ENCODE peak calls at places on chromosome 11, in seven cellular contexts. K is GM12878, I is K562, Y is HepG2, C is SK-N-SH, O is H1, R is HCT116. E is an unnamed sample.

GRCh38 chr11:94739331-94739730 is 28.8 kb upstream of the AMOTL1 start:
- DNase-seq in K (no peak), I (no peak), Y (no peak), C (no peak), O (no peak), R (no peak), E (no peak)

GRCh38 chr11:69293819-69294505 is at the start of gene MYEOV:
- DNase-seq in K (peak), I (peak), Y (peak), C (peak), O (peak), R (peak), E (peak)

GRCh38 chr11:34490304-34490703 is 23.3 kb downstream of the ELF5 start:
- DNase-seq in K (no peak), I (no peak), Y (no peak), C (no peak), O (no peak), R (no peak), E (no peak)

GRCh38 chr11:44709281-44709562 is 17.5 kb upstream of the TSPAN18 start:
- DNase-seq in K (no peak), I (no peak), Y (peak), C (no peak), O (no peak), R (peak), E (no peak)

GRCh38 chr11:47992959-47993820 is 12.8 kb downstream of the PTPRJ start:
- DNase-seq in K (no peak), I (peak), Y (no peak), C (no peak), O (no peak), R (peak), E (no peak)

GRCh38 chr11:128498846-128499245 is 88.5 kb downstream of the ETS1 start:
- DNase-seq in K (no peak), I (no peak), Y (no peak), C (no peak), O (no peak), R (no peak), E (no peak)

GRCh38 chr11:46414466-46414796 is 22.9 kb upstream of the CHRM4 start:
- DNase-seq in K (no peak), I (no peak), Y (no peak), C (no peak), O (no peak), R (no peak), E (no peak)

GRCh38 chr11:33479216-33479615 is 221.4 kb downstream of the C11orf91 start:
- DNase-seq in K (no peak), I (no peak), Y (no peak), C (no peak), O (no peak), R (no peak), E (no peak)

GRCh38 chr11:75673977-75674582 is 5.2 kb upstream of the MAP6 start:
- DNase-seq in K (no peak), I (peak), Y (peak), C (no peak), O (no peak), R (peak), E (no peak)

GRCh38 chr11:98300777-98301176 is 720.0 kb upstream of the CNTN5 start:
- DNase-seq in K (no peak), I (no peak), Y (no peak), C (no peak), O (no peak), R (no peak), E (peak)

GRCh38 chr11:8567597-8568198 is 26.3 kb downstream of the STK33 start:
- DNase-seq in K (no peak), I (no peak), Y (no peak), C (no peak), O (no peak), R (no peak), E (no peak)

GRCh38 chr11:134449713-134450112 is 37.7 kb upstream of the B3GAT1 start:
- DNase-seq in K (no peak), I (no peak), Y (no peak), C (no peak), O (peak), R (peak), E (peak)

GRCh38 chr11:85756401-85757200 is 54.3 kb downstream of the SYTL2 start:
- DNase-seq in K (no peak), I (no peak), Y (no peak), C (no peak), O (no peak), R (no peak), E (no peak)

GRCh38 chr11:96303067-96303466 is 39.9 kb downstream of the MAML2 start:
- DNase-seq in K (no peak), I (no peak), Y (no peak), C (no peak), O (no peak), R (no peak), E (no peak)

GRCh38 chr11:86214710-86215109 is 29.8 kb upstream of the EED start:
- DNase-seq in K (peak), I (no peak), Y (no peak), C (no peak), O (no peak), R (no peak), E (no peak)

GRCh38 chr11:83156996-83157754 is at the start of gene PCF11:
- DNase-seq in K (no peak), I (no peak), Y (no peak), C (no peak), O (no peak), R (no peak), E (no peak)

GRCh38 chr11:19393119-19393518 is 152.4 kb upstream of the E2F8 start:
- DNase-seq in K (no peak), I (no peak), Y (no peak), C (no peak), O (no peak), R (no peak), E (no peak)

GRCh38 chr11:1563697-1564534 is 8.2 kb downstream of the DUSP8 start:
- DNase-seq in K (no peak), I (no peak), Y (no peak), C (no peak), O (no peak), R (no peak), E (no peak)

GRCh38 chr11:72012091-72012630 is 13.5 kb downstream of the IL18BP start:
- DNase-seq in K (no peak), I (no peak), Y (no peak), C (no peak), O (no peak), R (no peak), E (no peak)

GRCh38 chr11:72010529-72011233 is 12.0 kb downstream of the IL18BP start:
- DNase-seq in K (no peak), I (no peak), Y (no peak), C (no peak), O (no peak), R (no peak), E (no peak)

GRCh38 chr11:72013765-72014711 is 15.3 kb downstream of the IL18BP start:
- DNase-seq in K (no peak), I (no peak), Y (no peak), C (no peak), O (no peak), R (no peak), E (no peak)

GRCh38 chr11:72014761-72015320 is 16.1 kb downstream of the IL18BP start:
- DNase-seq in K (no peak), I (no peak), Y (no peak), C (no peak), O (no peak), R (no peak), E (no peak)

GRCh38 chr11:72012897-72013721 is 14.4 kb downstream of the IL18BP start:
- DNase-seq in K (no peak), I (no peak), Y (no peak), C (no peak), O (no peak), R (no peak), E (no peak)
- TF ChIP-seq JUND in K (no peak), I (no peak), Y (no peak), C (no peak), O (no peak), R (no peak), E (no peak)

DNA sequence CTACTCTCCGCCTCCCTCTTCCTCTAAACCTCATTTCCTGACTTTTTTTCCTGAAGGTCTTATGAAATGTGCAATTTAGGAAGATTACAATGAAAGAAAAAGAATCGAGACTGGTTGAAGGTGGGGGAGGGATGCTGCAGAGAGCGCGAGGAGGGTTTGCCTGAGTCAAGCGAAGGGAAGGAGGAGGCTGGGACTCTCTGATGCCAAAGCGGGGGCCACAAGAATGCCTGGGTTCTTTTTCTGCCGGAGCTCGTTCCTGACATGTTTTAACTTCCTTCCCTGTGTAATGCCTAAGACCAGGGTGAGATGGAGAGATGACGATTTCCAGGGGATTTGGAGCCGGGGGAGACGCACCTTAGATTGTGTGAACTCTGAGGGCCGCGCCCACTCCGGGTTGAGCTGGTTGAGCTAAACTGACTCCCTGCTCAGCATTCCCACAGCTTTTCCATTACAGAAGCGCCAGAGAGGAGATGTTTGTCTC is 270.5 kb upstream of the SORL1-AS1 start:
- DNase-seq in K (no peak), I (no peak), Y (no peak), C (no peak), O (no peak), R (no peak), E (no peak)
- TF ChIP-seq JUND in K (no peak), I (no peak), Y (no peak), C (no peak), O (no peak), R (no peak), E (no peak)

GRCh38 chr11:17314904-17315426 is 36.6 kb upstream of the NCR3LG1 start:
- DNase-seq in K (no peak), I (no peak), Y (no peak), C (no peak), O (no peak), R (no peak), E (no peak)

GRCh38 chr11:17313349-17314231 is 37.1 kb downstream of the NUCB2 start:
- DNase-seq in K (no peak), I (no peak), Y (no peak), C (no peak), O (no peak), R (no peak), E (no peak)

DNA sequence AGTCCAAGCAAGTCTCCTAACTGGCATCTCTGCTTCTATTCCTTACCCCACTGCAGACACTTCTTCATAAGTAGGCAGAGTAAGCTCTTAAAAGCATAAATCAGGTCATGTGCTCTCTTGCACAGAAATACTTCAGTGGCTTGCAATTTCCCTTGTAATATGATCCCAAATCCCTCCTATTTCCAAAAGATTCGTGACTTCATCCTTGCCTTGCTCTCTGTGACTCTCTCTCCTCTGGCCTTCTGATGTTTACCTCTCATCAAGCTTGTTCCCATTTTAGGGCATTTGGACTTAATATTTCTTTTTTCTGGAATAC is 37.4 kb upstream of the NCR3LG1 start:
- DNase-seq in K (no peak), I (no peak), Y (no peak), C (no peak), O (no peak), R (no peak), E (peak)
- TF ChIP-seq JUND in K (no peak), I (no peak), Y (no peak), C (no peak), O (no peak), R (no peak), E (no peak)

GRCh38 chr11:60743058-60743457 is 13.6 kb upstream of the MS4A15 start:
- DNase-seq in K (no peak), I (no peak), Y (no peak), C (no peak), O (no peak), R (no peak), E (peak)
- TF ChIP-seq JUND in K (no peak), I (no peak), Y (no peak), C (no peak), O (no peak), R (no peak), E (no peak)

GRCh38 chr11:121536116-121536515 is 83.3 kb upstream of the SORL1-AS1 start:
- DNase-seq in K (no peak), I (no peak), Y (no peak), C (no peak), O (no peak), R (no peak), E (no peak)
- TF ChIP-seq JUND in K (no peak), I (no peak), Y (no peak), C (no peak), O (no peak), R (no peak), E (no peak)

DNA sequence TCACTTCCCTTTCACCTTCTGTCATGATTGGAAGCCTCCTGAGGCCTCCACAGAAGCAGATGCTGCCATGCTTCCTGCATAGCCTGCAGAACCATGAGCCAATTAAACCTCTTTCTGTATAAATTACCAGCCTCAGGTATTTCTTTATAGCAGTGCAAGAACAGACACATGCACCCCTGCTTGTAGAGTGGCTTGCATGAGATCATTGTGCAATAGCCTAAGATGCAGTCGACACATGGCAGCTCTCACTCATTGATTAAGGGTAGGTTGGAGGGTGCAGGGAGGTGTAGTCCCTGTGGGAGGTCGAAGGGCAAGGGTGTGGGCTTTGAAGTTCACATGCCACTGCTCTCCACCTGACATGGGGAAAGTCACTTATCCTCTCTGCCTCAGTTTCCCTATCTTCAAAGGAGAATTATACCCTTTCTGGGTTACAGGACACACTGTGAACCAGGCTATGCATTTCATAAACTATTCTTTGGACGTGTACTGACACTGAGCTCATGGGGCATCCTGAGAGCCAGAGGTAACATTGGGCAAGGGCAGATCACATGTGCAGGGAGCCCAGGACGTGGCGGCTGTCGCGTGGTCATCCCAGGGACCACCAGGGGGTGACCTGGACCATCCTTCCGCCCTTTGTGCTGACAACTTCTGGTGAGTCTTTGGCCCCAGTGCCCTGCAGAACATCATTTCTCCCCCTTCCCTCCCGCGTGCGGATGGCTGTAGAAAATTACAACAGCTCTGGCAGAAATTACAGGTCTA is 69.2 kb upstream of the SHANK2 start:
- DNase-seq in K (no peak), I (no peak), Y (no peak), C (no peak), O (no peak), R (no peak), E (no peak)
- TF ChIP-seq JUND in K (no peak), I (no peak), Y (no peak), C (no peak), O (no peak), R (no peak), E (no peak)

GRCh38 chr11:64268028-64268686 is 16.3 kb downstream of the BAD start:
- DNase-seq in K (no peak), I (no peak), Y (no peak), C (no peak), O (no peak), R (no peak), E (no peak)

GRCh38 chr11:64266339-64266738 is 15.0 kb downstream of the PLCB3 start:
- DNase-seq in K (no peak), I (no peak), Y (no peak), C (no peak), O (no peak), R (no peak), E (no peak)

GRCh38 chr11:64269380-64270234 is 14.9 kb downstream of the BAD start:
- DNase-seq in K (peak), I (peak), Y (peak), C (peak), O (peak), R (peak), E (peak)

GRCh38 chr11:64267207-64267945 is 16.0 kb downstream of the PLCB3 start:
- DNase-seq in K (no peak), I (no peak), Y (no peak), C (no peak), O (no peak), R (no peak), E (no peak)

DNA sequence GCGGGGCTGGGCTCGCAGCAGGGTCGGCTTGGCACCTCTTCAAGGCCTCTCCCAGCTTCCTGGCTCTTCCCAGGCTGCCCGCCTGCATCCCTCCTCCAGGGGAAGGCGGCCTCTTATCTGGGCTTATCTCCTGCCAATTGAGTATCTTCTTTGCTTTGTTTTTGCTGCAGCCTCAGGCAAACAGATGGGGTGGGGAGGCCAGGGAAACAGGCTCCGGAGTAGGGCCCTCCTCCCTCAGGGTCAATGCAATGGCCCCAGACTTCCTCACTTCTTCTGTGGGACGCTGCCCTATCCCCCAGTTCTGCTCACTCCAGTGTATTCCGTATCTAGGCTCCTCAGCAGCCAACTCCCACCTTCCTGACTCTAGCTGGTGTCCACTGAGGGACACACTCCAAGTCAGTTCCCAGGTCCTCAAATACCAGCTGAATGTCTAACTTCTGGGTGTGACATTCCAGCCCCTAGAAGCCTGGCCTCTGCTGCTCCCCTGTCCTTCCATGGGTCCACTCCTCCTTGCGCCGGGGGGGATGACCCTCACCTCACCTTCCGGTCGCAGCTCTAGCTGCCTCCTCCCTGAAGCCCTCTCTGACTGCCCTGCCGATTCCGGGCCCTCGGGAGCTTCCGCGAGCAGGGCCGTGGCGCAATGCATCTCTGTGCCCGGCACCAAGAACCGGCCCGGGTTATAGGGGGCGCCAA is 15.6 kb downstream of the BAD start:
- DNase-seq in K (no peak), I (peak), Y (peak), C (peak), O (no peak), R (no peak), E (no peak)
- TF ChIP-seq JUND in K (no peak), I (no peak), Y (no peak), C (no peak), O (no peak), R (no peak), E (no peak)

GRCh38 chr11:84714316-84714780 is 912.8 kb downstream of the DLG2 start:
- DNase-seq in K (no peak), I (peak), Y (peak), C (peak), O (no peak), R (peak), E (peak)
- TF ChIP-seq JUND in K (no peak), I (no peak), Y (no peak), C (no peak), O (no peak), R (no peak), E (no peak)

GRCh38 chr11:102393272-102393730 is 46.3 kb downstream of the BIRC2 start:
- DNase-seq in K (no peak), I (no peak), Y (peak), C (no peak), O (no peak), R (no peak), E (no peak)
- TF ChIP-seq JUND in K (no peak), I (no peak), Y (no peak), C (no peak), O (no peak), R (no peak), E (no peak)